ENCODE peak calls at places on chromosome 12, in five cellular contexts. D, U, R, S and M are unnamed samples. For H3K4me1 and H3K9me3, the result is how much of the 10 kb centered on the place peaks cover.

GRCh38 chr12:52010152-52010622 is 3.4 kb downstream of the TAMALIN start:
- DNase-seq in R (peak), S (peak), U (peak), D (peak), M (peak)

GRCh38 chr12:24851816-24852337 is 97.0 kb downstream of the BCAT1 start:
- DNase-seq in D (no peak), S (no peak), R (no peak), U (no peak), M (no peak)

GRCh38 chr12:4454315-4454860 is 8.8 kb upstream of the FGF6 start:
- DNase-seq in S (no peak), R (no peak), U (no peak), D (no peak), M (no peak)

GRCh38 chr12:104485651-104486341 is 29.0 kb downstream of the CHST11 start:
- DNase-seq in S (no peak), D (no peak), R (no peak), U (no peak), M (no peak)

GRCh38 chr12:11178250-11178649 is 7.3 kb downstream of the SMIM10L1 start:
- DNase-seq in R (no peak), S (no peak), D (no peak), U (no peak), M (no peak)

GRCh38 chr12:78612224-78612623 is 252.3 kb upstream of the SYT1 start:
- DNase-seq in U (no peak), R (no peak), S (no peak), D (no peak), M (no peak)

GRCh38 chr12:6177593-6178358 is 22.4 kb upstream of the CD9 start:
- DNase-seq in R (no peak), D (no peak), U (no peak), S (no peak), M (no peak)

GRCh38 chr12:128992550-128992949 is 139.3 kb downstream of the GLT1D1 start:
- DNase-seq in S (no peak), R (no peak), D (no peak), U (no peak), M (no peak)

GRCh38 chr12:100473050-100473715 is 483 bp upstream of the NR1H4 start:
- DNase-seq in U (no peak), D (no peak), S (no peak), R (no peak), M (no peak)

GRCh38 chr12:109998904-109999648 is at the start of gene ANKRD13A:
- DNase-seq in U (peak), S (peak), R (peak), D (peak), M (peak)

GRCh38 chr12:109998241-109998903 is 858 bp upstream of the ANKRD13A start:
- DNase-seq in R (no peak), D (no peak), U (no peak), S (no peak), M (no peak)

GRCh38 chr12:109995703-109996482 is at the start of gene GIT2:
- DNase-seq in D (peak), U (peak), S (peak), R (peak), M (peak)

GRCh38 chr12:109996483-109996853 is 300 bp upstream of the GIT2 start:
- DNase-seq in D (no peak), U (no peak), R (no peak), S (no peak), M (no peak)

DNA sequence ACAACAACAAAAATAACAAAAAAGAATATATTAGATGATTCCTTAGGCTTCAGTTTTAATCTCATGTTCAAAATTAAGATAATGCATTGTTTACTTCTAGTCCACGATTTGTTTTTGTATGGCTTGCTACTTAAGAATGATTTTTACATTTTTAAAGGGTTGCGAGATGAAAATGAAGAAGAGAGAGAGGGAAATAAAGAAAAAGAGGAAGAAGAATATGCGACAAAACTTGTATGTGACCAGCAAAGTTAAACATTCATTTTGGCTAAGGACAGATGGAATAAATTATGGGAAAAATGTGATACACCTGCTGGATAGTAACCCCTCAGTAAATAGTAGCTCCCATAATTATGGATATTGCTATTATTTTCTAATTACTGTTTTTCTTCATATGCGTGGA is 1.2 kb upstream of the GIT2 start:
- DNase-seq in U (no peak), R (no peak), S (no peak), D (no peak), M (no peak)
- H3K4me1 ChIP-seq in U (half or more), R (under half), S (under half), D (under half), M (under half)

GRCh38 chr12:34373926-34374325 is 351.6 kb downstream of the ALG10 start:
- DNase-seq in R (no peak), S (no peak), U (no peak), D (no peak), M (no peak)

GRCh38 chr12:34372003-34372402 is 349.7 kb downstream of the ALG10 start:
- DNase-seq in D (no peak), R (no peak), U (no peak), S (no peak), M (no peak)

GRCh38 chr12:34376133-34376799 is 354.0 kb downstream of the ALG10 start:
- DNase-seq in U (no peak), D (no peak), S (no peak), R (no peak), M (no peak)

GRCh38 chr12:34368079-34368478 is 345.8 kb downstream of the ALG10 start:
- DNase-seq in D (no peak), S (no peak), R (no peak), U (no peak), M (no peak)

DNA sequence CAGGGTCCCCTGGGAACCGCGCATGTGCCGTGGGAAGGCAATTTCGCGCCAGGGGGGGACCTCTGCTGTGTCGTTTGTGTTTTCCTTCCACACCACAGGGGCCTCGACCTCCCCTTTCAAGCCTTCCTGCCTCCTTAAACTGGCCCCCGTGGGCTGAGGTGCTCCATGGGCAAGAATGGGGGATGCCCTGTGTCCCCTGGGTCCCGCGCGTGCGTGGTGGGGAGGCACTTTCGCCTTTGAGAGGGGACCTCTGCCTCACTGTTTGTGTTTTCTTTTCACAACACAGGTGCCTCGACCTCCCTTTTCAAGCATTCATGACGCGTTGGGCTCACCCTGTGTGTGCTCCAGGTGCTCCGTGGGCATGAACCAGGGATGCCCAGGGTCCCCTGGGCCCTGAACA is 348.8 kb downstream of the ALG10 start:
- DNase-seq in R (no peak), S (no peak), U (no peak), D (no peak), M (no peak)
- H3K9me3 ChIP-seq in R (under half), S (under half), U (under half), D (under half), M (under half)

DNA sequence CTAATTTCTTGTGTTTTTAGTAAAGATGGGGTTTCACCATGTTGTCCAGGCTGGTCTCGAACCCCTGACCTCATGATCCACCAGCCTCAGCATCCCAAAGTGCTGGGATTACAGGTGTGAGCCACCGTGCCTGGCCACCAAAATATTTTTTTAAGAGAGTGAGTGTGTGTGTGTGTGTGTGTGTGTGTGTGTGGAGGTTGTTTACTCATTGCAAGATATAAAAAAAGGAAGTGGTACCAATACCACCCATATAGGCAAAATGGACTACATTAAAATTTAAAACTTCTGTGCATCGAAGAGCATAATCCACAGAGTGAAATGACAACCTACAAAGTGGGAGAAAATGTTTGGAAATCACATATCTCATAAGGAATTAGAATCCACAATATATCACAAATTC is 15.5 kb upstream of the CLEC2A start:
- DNase-seq in U (no peak), D (no peak), R (no peak), S (no peak), M (no peak)
- H3K4me1 ChIP-seq in U (under half), D (under half), R (under half), S (under half), M (under half)

GRCh38 chr12:130079254-130079653 is 83.0 kb upstream of the FZD10 start:
- DNase-seq in U (no peak), R (no peak), D (no peak), S (no peak), M (no peak)
- H3K9me3 ChIP-seq in U (under half), R (under half), D (under half), S (under half), M (under half)

DNA sequence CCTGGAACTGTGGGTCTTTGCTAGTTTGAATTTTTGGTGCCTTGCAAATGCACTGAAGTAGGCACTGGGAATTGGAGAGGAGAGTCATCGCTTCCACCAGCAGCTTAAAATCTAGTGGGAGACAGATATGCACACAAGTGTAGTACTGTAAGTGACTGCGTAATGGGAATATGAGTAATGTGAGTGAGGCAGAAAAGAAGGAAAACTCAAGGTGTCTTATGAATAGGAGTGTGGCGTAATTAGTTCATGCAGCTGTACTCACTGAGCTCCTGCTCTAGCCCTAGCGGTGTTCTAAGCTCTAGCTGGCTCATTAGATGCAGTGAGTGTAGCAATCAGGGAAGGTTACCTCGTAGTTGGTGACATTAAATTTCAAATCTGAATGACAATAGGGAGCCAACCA is 2.8 kb downstream of the TCP11L2 start:
- DNase-seq in U (no peak), R (no peak), D (no peak), S (no peak), M (no peak)
- H3K4me1 ChIP-seq in U (half or more), R (under half), D (under half), S (under half), M (under half)

GRCh38 chr12:130192667-130193345 is 30.5 kb downstream of the FZD10 start:
- DNase-seq in U (no peak), R (no peak), S (no peak), D (no peak), M (no peak)

GRCh38 chr12:130196827-130197226 is 34.6 kb downstream of the FZD10 start:
- DNase-seq in U (no peak), R (no peak), S (no peak), D (no peak), M (no peak)

GRCh38 chr12:130195369-130195768 is 33.1 kb downstream of the FZD10 start:
- DNase-seq in S (no peak), R (no peak), U (no peak), D (no peak), M (no peak)

GRCh38 chr12:130195776-130196175 is 33.5 kb downstream of the FZD10 start:
- DNase-seq in D (no peak), S (no peak), U (no peak), R (no peak), M (no peak)

DNA sequence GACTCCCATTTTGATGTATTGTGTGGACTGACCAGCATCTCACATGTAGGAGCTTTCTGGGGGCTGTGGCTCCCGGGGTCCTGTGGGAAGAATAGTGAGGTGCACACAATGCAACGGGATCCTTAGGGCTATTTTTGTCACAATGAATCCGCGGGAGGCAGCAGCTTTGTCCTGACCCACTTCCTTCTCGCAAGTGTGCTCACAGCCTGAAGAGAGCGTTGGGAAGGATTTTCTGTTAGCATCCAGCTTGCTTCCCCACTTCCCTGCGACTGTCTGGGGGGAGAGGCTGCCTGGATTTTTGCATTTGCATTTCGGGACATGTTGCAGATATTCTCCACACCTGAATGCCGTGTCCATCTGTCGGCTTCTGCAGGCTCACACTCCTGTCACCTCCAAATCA is 31.9 kb downstream of the FZD10 start:
- DNase-seq in R (no peak), S (no peak), D (no peak), U (no peak), M (no peak)
- H3K9me3 ChIP-seq in R (under half), S (under half), D (under half), U (under half), M (under half)

GRCh38 chr12:49659753-49660152 is 36.4 kb downstream of the PRPF40B start:
- DNase-seq in S (no peak), D (no peak), U (no peak), R (no peak), M (no peak)
- H3K4me1 ChIP-seq in S (under half), D (under half), U (half or more), R (under half), M (under half)

GRCh38 chr12:94811611-94812010 is 161.3 kb upstream of the TMCC3 start:
- DNase-seq in R (no peak), U (no peak), S (no peak), D (no peak), M (no peak)
- H3K9me3 ChIP-seq in R (under half), U (under half), S (under half), D (under half), M (under half)

GRCh38 chr12:106132175-106133135 is 6.3 kb downstream of the NUAK1 start:
- DNase-seq in U (no peak), R (no peak), D (no peak), S (no peak), M (no peak)
- H3K4me1 ChIP-seq in U (half or more), R (under half), D (under half), S (under half), M (under half)

DNA sequence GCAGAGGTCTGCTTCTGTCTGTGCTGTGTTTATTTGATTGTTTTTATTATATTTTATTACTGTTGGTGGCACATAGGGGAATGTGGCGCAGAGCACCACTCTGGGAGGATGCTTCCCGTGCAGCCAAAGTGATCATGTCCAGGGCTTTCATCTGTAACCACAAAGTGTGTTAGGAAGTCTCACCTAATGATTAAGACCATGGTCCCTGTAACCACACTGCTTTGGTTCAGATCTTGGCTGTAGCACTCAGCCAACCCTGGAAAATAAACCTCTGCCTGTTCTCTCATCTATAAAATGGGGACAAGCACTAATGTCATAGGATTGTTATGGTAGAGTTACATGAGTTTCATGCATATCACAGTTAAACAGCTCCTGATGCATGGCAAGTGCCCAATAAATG is 1.9 kb downstream of the RESF1 start:
- DNase-seq in U (no peak), S (no peak), D (no peak), R (no peak), M (no peak)
- H3K9me3 ChIP-seq in U (under half), S (under half), D (under half), R (under half), M (under half)